ENCODE peak calls at places on chromosomes 4 and X, in nine cellular contexts. T is fibroblast of lung; F is colonic mucosa; Z is NCI-H460; O is heart right ventricle; L is glutamatergic neuron; Q is cardiac muscle cell; N is activated CD8-positive, alpha-beta memory T cell treated with anti-CD3 and anti-CD28 coated beads for 48 hours; B is HT1080. J is an unnamed sample.
A peak's percentile ranks its signal among the peaks of the same experiment; 100 is the strongest.

GRCh38 chrX:53357799-53358530 is 64.5 kb downstream of the SMC1A start:
- DNase-seq in L (no peak), O (no peak), F (no peak), B (no peak), Z (no peak), N (no peak), Q (no peak), T (peak; percentile 47), J (no peak)

GRCh38 chrX:133215747-133216146 is 2.4 kb downstream of the TFDP3 start:
- DNase-seq in Q (peak; percentile 65), T (peak; percentile 14), O (no peak), B (peak; percentile 10), L (peak; percentile 15), N (no peak), F (peak; percentile 27), Z (peak; percentile 9), J (no peak)

GRCh38 chr4:63620271-63620670 is 789.0 kb downstream of the TECRL start:
- DNase-seq in F (no peak), Z (no peak), N (no peak), O (no peak), L (no peak), Q (no peak), T (no peak), B (no peak), J (no peak)

GRCh38 chr4:148962539-148963290 is 520.5 kb upstream of the NR3C2 start:
- DNase-seq in Q (no peak), B (peak; percentile 80), Z (no peak), T (peak; percentile 70), N (no peak), O (no peak), L (no peak), F (no peak), J (no peak)

GRCh38 chr4:52246834-52247233 is 195.7 kb downstream of the SPATA18 start:
- DNase-seq in O (no peak), B (no peak), L (no peak), Z (no peak), Q (no peak), T (no peak), N (no peak), F (no peak), J (no peak)

GRCh38 chr4:8258813-8259212 is 10.7 kb upstream of the HTRA3 start:
- DNase-seq in B (no peak), L (no peak), T (no peak), O (no peak), Q (no peak), Z (no peak), N (no peak), F (no peak), J (no peak)

GRCh38 chr4:107740950-107741701 is 21.1 kb upstream of the PAPSS1 start:
- DNase-seq in Z (no peak), N (no peak), T (peak; percentile 39), F (no peak), Q (no peak), L (no peak), O (peak; percentile 36), B (no peak), J (no peak)

GRCh38 chr4:181078236-181078635 is 1165.0 kb upstream of the TENM3 start:
- DNase-seq in N (no peak), Z (no peak), F (no peak), O (no peak), L (no peak), T (peak; percentile 49), B (no peak), Q (no peak), J (no peak)

GRCh38 chr4:3219761-3220481 is 29.0 kb upstream of the MSANTD1 start:
- DNase-seq in L (no peak), B (no peak), Q (no peak), F (no peak), N (no peak), Z (no peak), O (no peak), T (no peak), J (no peak)

GRCh38 chrX:102934624-102935023 is 2.4 kb upstream of the RAB40AL start:
- DNase-seq in O (no peak), Q (no peak), N (no peak), T (no peak), B (peak; percentile 13), F (peak; percentile 24), L (peak; percentile 30), Z (no peak), J (peak; percentile 10)

GRCh38 chr4:17957689-17958088 is 63.9 kb downstream of the LCORL start:
- DNase-seq in Z (no peak), Q (no peak), F (no peak), N (no peak), O (no peak), B (peak; percentile 12), T (peak; percentile 40), L (no peak), J (no peak)

GRCh38 chr4:145891958-145892357 is 46.7 kb downstream of the ZNF827 start:
- DNase-seq in T (no peak), F (no peak), O (no peak), L (no peak), B (no peak), Z (no peak), N (no peak), Q (no peak), J (no peak)

GRCh38 chr4:141463678-141464077 is 172.7 kb upstream of the IL15 start:
- DNase-seq in L (no peak), N (no peak), T (peak; percentile 24), B (no peak), Z (no peak), O (no peak), Q (no peak), F (no peak), J (no peak)

GRCh38 chr4:176464748-176465147 is 145.0 kb downstream of the SPCS3 start:
- DNase-seq in T (no peak), N (no peak), B (no peak), F (no peak), Q (no peak), Z (no peak), O (no peak), L (no peak), J (no peak)

GRCh38 chr4:4969298-4969697 is 50.0 kb downstream of the CYTL1 start:
- DNase-seq in T (peak; percentile 6), O (no peak), N (no peak), Q (no peak), Z (peak; percentile 67), L (no peak), F (peak; percentile 40), B (peak; percentile 36), J (no peak)

GRCh38 chr4:10688022-10688421 is 3.5 kb upstream of the CLNK start:
- DNase-seq in L (no peak), N (no peak), T (no peak), B (no peak), Z (no peak), Q (no peak), O (no peak), F (no peak), J (no peak)

GRCh38 chrX:68647156-68647957 is at the start of gene STARD8:
- DNase-seq in N (no peak), B (peak; percentile 81), O (peak; percentile 40), F (no peak), T (peak; percentile 61), Q (peak; percentile 49), Z (peak; percentile 40), L (peak; percentile 49), J (peak; percentile 49)

GRCh38 chr4:1329408-1330371 is 17.3 kb upstream of the UVSSA start:
- DNase-seq in L (no peak), Q (no peak), B (no peak), F (no peak), N (no peak), Z (no peak), O (no peak), T (peak; percentile 83), J (no peak)

J was measured in Caco-2.